ENCODE peak calls at places on chromosomes 5 and 9, in six cellular contexts. B, P, Z, F, H and D are unnamed samples. For H3K4me1, the result is how much of the 10 kb centered on the place peaks cover.

GRCh38 chr9:116267021-116267420 is 113.4 kb downstream of the PAPPA start:
- DNase-seq in B (no peak), P (no peak), Z (no peak), F (no peak), H (peak), D (no peak)

GRCh38 chr9:35736201-35736633 is 3.8 kb downstream of the CREB3 start:
- DNase-seq in B (peak), P (peak), Z (peak), F (peak), H (peak), D (no peak)

GRCh38 chr5:127092690-127093089 is 19.4 kb upstream of the C5orf63 start:
- DNase-seq in B (peak), P (no peak), Z (no peak), F (no peak), H (peak), D (no peak)

GRCh38 chr5:5071554-5071953 is 68.6 kb upstream of the ADAMTS16 start:
- DNase-seq in B (no peak), P (no peak), Z (no peak), F (no peak), H (no peak), D (no peak)

GRCh38 chr9:35828716-35829083 is at the start of gene FAM221B:
- DNase-seq in B (peak), P (peak), Z (no peak), F (peak), H (no peak), D (no peak)

GRCh38 chr5:66684663-66685062 is 88.5 kb downstream of the MAST4 start:
- DNase-seq in B (no peak), P (no peak), Z (no peak), F (no peak), H (no peak), D (no peak)

GRCh38 chr5:126846344-126846743 is 69.4 kb downstream of the LMNB1 start:
- DNase-seq in B (no peak), P (no peak), Z (no peak), F (no peak), H (peak), D (no peak)

GRCh38 chr9:23582836-23583235 is 243.2 kb downstream of the ELAVL2 start:
- DNase-seq in B (no peak), P (no peak), Z (no peak), F (no peak), H (no peak), D (no peak)

GRCh38 chr5:77957-78804 is 13.8 kb upstream of the PLEKHG4B start:
- DNase-seq in B (peak), P (no peak), Z (no peak), F (no peak), H (peak), D (no peak)

GRCh38 chr9:135743021-135743420 is 41.0 kb downstream of the KCNT1 start:
- DNase-seq in B (no peak), P (no peak), Z (no peak), F (no peak), H (no peak), D (no peak)

GRCh38 chr9:135743546-135744332 is 41.8 kb downstream of the KCNT1 start:
- DNase-seq in B (no peak), P (no peak), Z (no peak), F (no peak), H (no peak), D (no peak)

GRCh38 chr9:135745189-135745588 is 43.2 kb downstream of the KCNT1 start:
- DNase-seq in B (no peak), P (no peak), Z (no peak), F (no peak), H (no peak), D (no peak)

GRCh38 chr9:135745686-135746324 is 43.8 kb downstream of the KCNT1 start:
- DNase-seq in B (no peak), P (no peak), Z (no peak), F (no peak), H (no peak), D (no peak)

DNA sequence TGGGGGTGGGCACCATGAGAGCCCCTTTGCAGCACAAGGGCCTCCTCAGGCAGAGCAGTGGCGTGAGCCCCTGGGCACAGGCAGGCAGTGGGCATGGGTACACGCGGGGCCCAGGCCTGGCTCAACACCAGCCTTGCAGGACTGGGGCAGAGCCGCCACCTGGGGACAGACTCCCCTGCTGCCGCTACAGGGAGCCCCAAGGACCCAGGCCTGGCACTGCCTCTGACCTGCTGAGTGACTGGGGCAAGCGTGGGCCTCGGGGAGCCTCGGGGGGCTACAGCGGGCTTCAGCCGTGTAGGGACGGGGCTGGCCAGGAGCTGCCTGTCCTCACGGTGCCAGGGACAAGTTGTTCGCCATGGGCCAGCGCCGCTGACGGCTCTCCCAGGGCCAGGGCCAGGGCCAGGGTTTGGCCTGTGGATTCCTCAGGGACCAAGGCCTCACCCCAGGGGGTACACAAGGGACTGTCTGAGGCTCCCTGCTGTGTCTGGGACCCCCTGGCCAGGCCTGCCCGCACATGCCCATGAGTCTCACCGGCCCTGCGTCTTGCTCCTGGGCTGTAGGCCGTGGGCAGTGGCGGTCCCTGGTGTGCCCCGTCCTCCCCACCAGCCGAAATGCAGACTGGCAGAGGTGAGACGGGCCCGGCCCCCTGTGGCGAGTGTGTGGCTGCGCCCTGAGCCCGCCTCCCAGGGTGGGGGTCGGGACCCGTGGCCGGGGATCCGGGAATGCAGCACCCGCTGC is 42.5 kb downstream of the KCNT1 start:
- DNase-seq in B (no peak), P (no peak), Z (no peak), F (no peak), H (no peak), D (no peak)
- H3K27ac ChIP-seq in B (no peak), P (no peak), Z (no peak), F (no peak), H (no peak), D (no peak)

GRCh38 chr5:72452515-72453259 is 54.5 kb downstream of the ZNF366 start:
- DNase-seq in B (peak), P (peak), Z (peak), F (no peak), H (peak), D (peak)
- H3K4me1 ChIP-seq in B (under half), P (under half), Z (under half), F (under half), H (under half), D (under half)

DNA sequence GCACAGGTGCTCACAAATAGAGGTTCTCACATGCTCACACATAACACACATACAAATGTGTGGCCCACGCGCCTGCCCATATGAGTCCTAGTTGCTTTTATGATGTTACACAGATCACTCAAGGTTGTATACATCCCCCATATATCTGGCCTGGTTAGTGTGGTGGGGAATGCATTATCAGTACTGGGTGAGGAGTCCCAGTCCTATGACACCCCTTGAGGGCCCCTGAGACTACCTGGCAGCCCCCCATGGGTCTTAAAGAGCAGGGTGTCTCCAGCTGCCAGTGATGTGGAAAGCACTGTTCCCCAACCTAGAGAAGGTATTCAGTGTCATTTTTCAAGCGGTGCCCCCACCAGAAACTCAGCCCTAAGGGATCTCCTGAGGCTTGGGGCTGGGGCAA is 2.8 kb upstream of the HAND1 start:
- DNase-seq in B (no peak), P (no peak), Z (no peak), F (no peak), H (no peak), D (no peak)
- H3K4me3 ChIP-seq in B (no peak), P (no peak), Z (no peak), F (no peak), H (no peak), D (no peak)

GRCh38 chr5:150454492-150455229 is 5.1 kb upstream of the RPS14 start:
- DNase-seq in B (no peak), P (no peak), Z (no peak), F (no peak), H (no peak), D (no peak)
- H3K27ac ChIP-seq in B (no peak), P (no peak), Z (no peak), F (no peak), H (no peak), D (no peak)

GRCh38 chr5:60520451-60521210 is 179.3 kb downstream of the DEPDC1B start:
- DNase-seq in B (no peak), P (no peak), Z (no peak), F (no peak), H (peak), D (no peak)

GRCh38 chr5:60517850-60518249 is 182.1 kb downstream of the DEPDC1B start:
- DNase-seq in B (no peak), P (no peak), Z (no peak), F (no peak), H (no peak), D (no peak)

GRCh38 chr5:60521379-60522298 is 178.3 kb downstream of the DEPDC1B start:
- DNase-seq in B (no peak), P (no peak), Z (no peak), F (no peak), H (no peak), D (no peak)

GRCh38 chr5:60517094-60517694 is 182.8 kb downstream of the DEPDC1B start:
- DNase-seq in B (no peak), P (no peak), Z (no peak), F (no peak), H (no peak), D (no peak)

GRCh38 chr5:60519372-60519771 is 180.6 kb downstream of the DEPDC1B start:
- DNase-seq in B (no peak), P (no peak), Z (no peak), F (no peak), H (no peak), D (no peak)
- H3K4me1 ChIP-seq in B (under half), P (under half), Z (under half), F (under half), H (under half), D (under half)

DNA sequence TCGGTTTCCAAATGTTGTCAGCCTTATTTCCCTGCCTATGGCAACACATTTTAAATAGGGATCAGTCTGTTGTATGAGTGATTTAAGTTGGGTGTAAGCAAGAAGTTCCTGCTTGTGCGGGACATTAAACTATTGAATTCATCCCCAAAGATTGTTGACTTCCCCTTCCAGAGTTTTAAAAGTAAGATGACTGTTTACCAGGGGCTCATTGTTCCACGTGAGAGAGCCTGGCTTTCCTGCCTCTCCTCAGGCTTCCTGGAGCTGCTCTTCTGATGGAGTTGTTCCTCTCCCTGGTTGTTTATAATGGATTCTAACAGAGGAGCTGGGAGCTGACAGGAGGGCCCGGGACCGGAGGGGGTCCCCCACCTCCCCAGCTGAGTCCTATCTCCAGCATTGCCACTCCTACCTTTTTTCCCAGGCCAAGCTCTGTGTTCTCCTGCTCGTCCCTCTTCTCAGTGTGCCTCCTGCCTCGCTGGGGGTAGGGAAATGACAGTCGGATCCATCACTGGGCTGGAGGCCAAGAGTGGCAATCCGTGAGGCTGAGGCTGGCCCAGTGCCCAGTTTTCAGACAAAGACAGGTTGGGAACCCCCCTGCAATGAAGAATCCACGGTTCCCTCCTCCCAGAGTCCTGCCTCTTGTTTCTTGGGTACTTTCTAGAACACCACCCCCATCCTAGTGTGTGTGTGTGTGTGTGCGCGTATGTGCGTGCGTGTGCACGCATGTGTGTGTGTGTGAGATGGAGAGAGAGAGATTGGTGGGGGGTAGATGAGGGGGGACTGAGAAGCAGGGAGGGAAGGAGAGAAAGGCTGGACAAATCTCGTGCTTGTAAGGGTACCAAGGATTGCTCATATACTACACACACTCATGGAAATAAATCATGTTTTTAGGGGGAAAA is 123.6 kb upstream of the NFIB start:
- DNase-seq in B (no peak), P (no peak), Z (no peak), F (no peak), H (no peak), D (no peak)
- H3K4me3 ChIP-seq in B (no peak), P (no peak), Z (no peak), F (no peak), H (no peak), D (no peak)